ENCODE peak calls at places on chromosomes 13 and 19, in nine cellular contexts. H is right lobe of liver, N is RWPE1, X is testis, J is suprapubic skin, Y is fibroblast of pulmonary artery, V is fibroblast of mammary gland, M is Peyer's patch, P is HFFc6. R is an unnamed sample.

GRCh38 chr19:54415901-54416621 is 797 bp downstream of the TTYH1 start:
- DNase-seq in H (no peak), N (no peak), X (no peak), J (no peak), Y (no peak), V (no peak), M (no peak), P (no peak), R (no peak)

GRCh38 chr19:37959665-37960114 is 52.7 kb downstream of the SIPA1L3 start:
- DNase-seq in H (no peak), N (no peak), X (no peak), J (no peak), Y (no peak), V (no peak), M (no peak), P (no peak), R (no peak)

GRCh38 chr19:3625996-3626472 is 556 bp downstream of the CACTIN start:
- DNase-seq in H (no peak), N (peak; percentile 30), X (no peak), J (no peak), Y (no peak), V (no peak), M (no peak), P (no peak), R (no peak)

GRCh38 chr13:42996584-42996983 is 4.5 kb upstream of the EPSTI1 start:
- DNase-seq in H (no peak), N (peak; percentile 85), X (no peak), J (no peak), Y (peak; percentile 93), V (peak; percentile 94), M (no peak), P (peak; percentile 93), R (no peak)

GRCh38 chr13:103187621-103188020 is 121.4 kb upstream of the SLC10A2 start:
- DNase-seq in H (no peak), N (no peak), X (no peak), J (no peak), Y (no peak), V (no peak), M (no peak), P (no peak), R (no peak)

GRCh38 chr19:55368701-55369563 is 1.3 kb downstream of the IL11 start:
- DNase-seq in H (no peak), N (peak; percentile 71), X (no peak), J (no peak), Y (peak; percentile 41), V (peak; percentile 33), M (no peak), P (peak; percentile 20), R (peak; percentile 65)

GRCh38 chr19:10471909-10472308 is 31.2 kb downstream of the KEAP1 start:
- DNase-seq in H (no peak), N (no peak), X (no peak), J (no peak), Y (peak; percentile 64), V (peak; percentile 54), M (no peak), P (peak; percentile 43), R (no peak)

GRCh38 chr13:89899302-89900103 is 1448.0 kb upstream of the MIR17HG start:
- DNase-seq in H (no peak), N (no peak), X (no peak), J (no peak), Y (no peak), V (no peak), M (no peak), P (no peak), R (no peak)

GRCh38 chr19:55131421-55131820 is 14.0 kb upstream of the PPP1R12C start:
- DNase-seq in H (no peak), N (no peak), X (no peak), J (no peak), Y (no peak), V (peak; percentile 26), M (no peak), P (peak; percentile 48), R (no peak)

GRCh38 chr19:39671739-39672363 is 16.1 kb downstream of the LGALS16 start:
- DNase-seq in H (no peak), N (peak; percentile 27), X (peak; percentile 53), J (no peak), Y (peak; percentile 68), V (peak; percentile 50), M (no peak), P (peak; percentile 38), R (peak; percentile 30)

GRCh38 chr19:9586764-9587163 is 2.5 kb upstream of the ZNF121 start:
- DNase-seq in H (peak; percentile 53), N (peak; percentile 45), X (peak; percentile 84), J (peak; percentile 62), Y (peak; percentile 80), V (peak; percentile 74), M (peak; percentile 94), P (peak; percentile 45), R (peak; percentile 42)

GRCh38 chr19:11260996-11261395 is 1.3 kb downstream of the DOCK6 start:
- DNase-seq in H (no peak), N (no peak), X (no peak), J (no peak), Y (no peak), V (no peak), M (no peak), P (no peak), R (no peak)

GRCh38 chr19:6767357-6768235 is at the start of gene SH2D3A:
- DNase-seq in H (peak; percentile 85), N (peak; percentile 97), X (peak; percentile 74), J (peak; percentile 91), Y (peak; percentile 53), V (no peak), M (peak; percentile 99), P (no peak), R (peak; percentile 96)

DNA sequence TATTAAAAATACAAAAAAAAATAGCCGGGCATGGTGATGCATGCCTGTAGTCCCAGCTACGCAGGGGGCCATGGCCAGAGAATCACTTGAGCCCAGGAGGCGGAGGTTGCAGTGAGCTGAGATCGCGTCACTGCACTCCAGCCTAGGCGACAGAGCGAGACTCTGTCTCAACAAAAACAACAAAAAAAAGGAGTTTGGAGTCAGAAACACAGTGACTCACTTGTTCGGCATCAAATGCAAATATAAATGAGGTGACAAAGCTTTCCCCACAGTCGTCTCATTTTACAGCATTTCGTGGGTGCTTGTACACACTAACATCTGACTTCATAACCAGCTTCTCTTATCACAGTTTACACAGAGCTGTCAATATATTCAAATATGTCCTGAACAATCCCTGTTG is 11.0 kb downstream of the ZNF665 start:
- DNase-seq in H (no peak), N (no peak), X (no peak), J (no peak), Y (no peak), V (peak; percentile 24), M (no peak), P (no peak), R (no peak)
- TF ChIP-seq CTCF in H (no peak), N (no peak), X (no peak), J (no peak), Y (no peak), V (no peak), M (no peak), P (no peak), R (no peak)

DNA sequence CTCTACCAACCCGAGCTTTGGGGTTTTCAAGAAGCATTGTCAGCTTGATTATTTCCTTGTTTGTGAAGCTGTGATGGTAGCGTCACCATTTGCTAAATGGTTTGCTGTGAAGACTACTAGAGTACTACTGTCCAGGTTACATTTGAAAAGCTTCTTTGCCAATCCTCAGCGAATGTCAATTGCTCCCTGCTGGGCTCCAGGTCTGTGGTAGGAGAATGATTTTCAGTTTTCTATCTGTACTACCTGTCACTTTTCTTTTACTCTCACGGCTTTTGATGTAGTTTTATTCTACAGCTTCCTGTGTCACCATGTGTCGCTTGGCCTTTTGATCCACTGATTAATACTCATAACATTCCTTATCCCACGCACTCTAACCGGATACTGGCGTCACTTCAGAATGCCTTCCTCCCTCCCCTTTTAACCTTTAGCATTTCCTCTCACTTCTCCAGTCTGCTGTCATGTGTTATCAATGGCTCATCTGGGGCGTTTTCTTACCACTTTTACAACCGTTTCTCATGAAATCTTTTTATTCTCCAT is 7.5 kb upstream of the GPR183 start:
- DNase-seq in H (no peak), N (no peak), X (no peak), J (no peak), Y (peak; percentile 44), V (peak; percentile 91), M (peak; percentile 70), P (peak; percentile 25), R (no peak)
- TF ChIP-seq CTCF in H (no peak), N (no peak), X (no peak), J (no peak), Y (no peak), V (no peak), M (no peak), P (no peak), R (no peak)

GRCh38 chr19:50501186-50501567 is 9.8 kb downstream of the JOSD2 start:
- DNase-seq in H (no peak), N (no peak), X (no peak), J (no peak), Y (no peak), V (no peak), M (no peak), P (no peak), R (no peak)

GRCh38 chr19:50500753-50501151 is 10.2 kb downstream of the JOSD2 start:
- DNase-seq in H (no peak), N (no peak), X (no peak), J (no peak), Y (no peak), V (no peak), M (no peak), P (no peak), R (no peak)

GRCh38 chr19:50501568-50502475 is 9.2 kb downstream of the JOSD2 start:
- DNase-seq in H (no peak), N (no peak), X (no peak), J (no peak), Y (no peak), V (no peak), M (no peak), P (no peak), R (no peak)

GRCh38 chr19:50498219-50499056 is 12.6 kb downstream of the JOSD2 start:
- DNase-seq in H (no peak), N (no peak), X (no peak), J (no peak), Y (no peak), V (no peak), M (no peak), P (no peak), R (no peak)

DNA sequence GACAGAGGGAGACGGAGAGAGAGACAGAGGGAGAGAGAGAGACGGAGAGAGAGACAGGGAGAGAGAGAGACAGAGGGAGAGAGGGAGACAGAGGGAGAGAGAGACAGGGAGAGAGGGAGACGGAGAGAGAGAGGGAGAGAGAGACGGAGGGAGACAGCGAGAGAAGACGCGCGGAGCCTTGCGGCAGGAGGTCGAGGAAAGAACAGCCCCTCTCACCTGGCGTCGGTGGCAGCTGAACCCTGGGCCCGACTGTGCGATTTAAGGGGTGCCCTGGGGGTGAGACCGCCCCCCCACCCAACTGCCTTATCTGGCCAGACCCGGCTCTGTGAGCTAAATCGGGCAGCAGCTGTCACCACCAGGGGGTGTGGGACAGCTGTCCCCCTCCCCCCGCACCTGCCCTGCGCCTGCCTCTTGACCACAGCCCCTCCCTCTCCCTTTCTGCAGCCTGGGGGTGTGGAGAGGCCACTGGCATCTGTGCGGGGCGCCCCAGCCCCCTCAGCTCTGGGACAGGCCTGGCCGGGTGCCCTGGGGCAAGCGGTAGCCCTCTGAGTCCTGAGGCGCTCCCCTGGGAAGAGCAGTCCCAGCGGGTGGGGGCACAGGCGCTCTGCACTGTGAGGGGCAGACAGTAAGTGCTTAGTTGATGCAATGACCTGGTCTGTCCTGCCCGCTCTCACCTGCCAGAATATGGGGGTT is 10.8 kb downstream of the JOSD2 start:
- DNase-seq in H (peak; percentile 19), N (no peak), X (no peak), J (no peak), Y (no peak), V (no peak), M (no peak), P (no peak), R (peak; percentile 79)
- TF ChIP-seq CTCF in H (no peak), N (no peak), X (no peak), J (no peak), Y (peak; percentile 2), V (no peak), M (no peak), P (peak; percentile 48), R (no peak)

GRCh38 chr13:31476753-31477152 is 262.6 kb upstream of the RXFP2 start:
- DNase-seq in H (no peak), N (no peak), X (no peak), J (no peak), Y (peak; percentile 65), V (peak; percentile 44), M (no peak), P (no peak), R (no peak)
- TF ChIP-seq CTCF in H (no peak), N (no peak), X (no peak), J (no peak), Y (peak; percentile 12), V (no peak), M (no peak), P (peak; percentile 42), R (no peak)

R was measured in GM13976.